ENCODE peak calls at places on chromosomes 7 and 10, in five cellular contexts. H is SK-N-SH, O is GM12878, A is K562, Y is HepG2. Z is an unnamed sample.

GRCh38 chr10:108392286-108392685 is 1227.8 kb upstream of the SORCS1 start:
- DNase-seq in H (no peak), Y (no peak), A (no peak), O (no peak), Z (no peak)

GRCh38 chr7:79050592-79050991 is 402.9 kb downstream of the MAGI2 start:
- DNase-seq in O (no peak), H (no peak), A (no peak), Y (no peak), Z (no peak)

GRCh38 chr10:132684164-132684891 is 101.6 kb downstream of the NKX6-2 start:
- DNase-seq in H (no peak), O (peak; percentile 30), Y (no peak), A (peak; percentile 23), Z (no peak)

GRCh38 chr7:138726288-138726687 is 25.1 kb upstream of the SVOPL start:
- DNase-seq in O (no peak), Y (no peak), A (peak; percentile 42), H (peak; percentile 39), Z (peak; percentile 43)

GRCh38 chr7:152313879-152314604 is 121.8 kb downstream of the KMT2C start:
- DNase-seq in Y (no peak), H (peak; percentile 55), A (peak; percentile 81), O (no peak), Z (peak; percentile 65)

GRCh38 chr7:25625316-25625715 is 397.0 kb upstream of the NPVF start:
- DNase-seq in O (no peak), Y (no peak), H (no peak), A (no peak), Z (no peak)

GRCh38 chr7:2943851-2944601 is 99.6 kb downstream of the CARD11 start:
- DNase-seq in A (no peak), H (no peak), O (no peak), Y (no peak), Z (no peak)

GRCh38 chr7:77729574-77730348 is 33.5 kb downstream of the RSBN1L start:
- DNase-seq in Y (no peak), O (no peak), H (no peak), A (no peak), Z (no peak)

GRCh38 chr10:1362589-1363465 is 306.6 kb downstream of the WDR37 start:
- DNase-seq in Y (no peak), H (no peak), A (no peak), O (no peak), Z (no peak)

GRCh38 chr7:14351167-14351566 is 361.7 kb upstream of the ETV1 start:
- DNase-seq in Y (no peak), A (no peak), O (no peak), H (no peak), Z (peak; percentile 16)

GRCh38 chr7:155858521-155859061 is 46.3 kb upstream of the SHH start:
- DNase-seq in A (no peak), O (no peak), Y (no peak), H (no peak), Z (no peak)

GRCh38 chr7:73721237-73721848 is 1.9 kb upstream of the STX1A start:
- DNase-seq in Y (no peak), A (no peak), O (no peak), H (peak; percentile 25), Z (no peak)

GRCh38 chr7:121278120-121279021 is 50.4 kb upstream of the WNT16 start:
- DNase-seq in H (no peak), O (peak; percentile 86), Y (no peak), A (peak; percentile 50), Z (no peak)

GRCh38 chr7:53383131-53383530 is 347.7 kb downstream of the POM121L12 start:
- DNase-seq in O (no peak), A (no peak), Y (no peak), H (no peak), Z (no peak)

GRCh38 chr7:25965405-25966123 is 186.4 kb upstream of the NFE2L3 start:
- DNase-seq in A (no peak), Y (no peak), H (no peak), O (no peak), Z (no peak)

GRCh38 chr10:60384708-60385398 is 4.8 kb downstream of the ANK3 start:
- DNase-seq in H (no peak), O (no peak), A (no peak), Y (no peak), Z (no peak)

GRCh38 chr10:43822509-43823236 is 174.0 kb upstream of the ZNF32 start:
- DNase-seq in A (no peak), Y (no peak), H (no peak), O (no peak), Z (no peak)

GRCh38 chr7:69889338-69890080 is 291.2 kb downstream of the AUTS2 start:
- DNase-seq in O (peak; percentile 60), Y (no peak), A (no peak), H (no peak), Z (no peak)

GRCh38 chr7:14833707-14834106 is 68.8 kb downstream of the DGKB start:
- DNase-seq in Y (no peak), A (no peak), O (no peak), H (no peak), Z (no peak)

GRCh38 chr7:2403014-2403717 is at the start of gene CHST12:
- DNase-seq in H (peak; percentile 100), A (peak; percentile 97), O (peak; percentile 65), Y (peak; percentile 82), Z (peak; percentile 100)

GRCh38 chr10:120562956-120563355 is 105.9 kb downstream of the PLPP4 start:
- DNase-seq in A (no peak), H (no peak), O (no peak), Y (no peak), Z (no peak)

GRCh38 chr10:20877554-20877953 is 19.6 kb downstream of the NEBL start:
- DNase-seq in A (peak; percentile 6), O (no peak), Y (no peak), H (no peak), Z (no peak)

GRCh38 chr10:13102002-13102794 is 2.2 kb downstream of the OPTN start:
- DNase-seq in O (no peak), A (no peak), Y (peak; percentile 51), H (no peak), Z (no peak)

GRCh38 chr10:13099144-13099665 is 758 bp upstream of the OPTN start:
- DNase-seq in A (peak; percentile 64), H (peak; percentile 74), Y (peak; percentile 38), O (no peak), Z (peak; percentile 53)

GRCh38 chr10:13103554-13103953 is 3.6 kb downstream of the OPTN start:
- DNase-seq in A (no peak), Y (no peak), O (no peak), H (no peak), Z (no peak)

GRCh38 chr10:13100349-13101294 is 659 bp downstream of the OPTN start:
- DNase-seq in A (no peak), Y (peak; percentile 15), O (no peak), H (no peak), Z (peak; percentile 25)

DNA sequence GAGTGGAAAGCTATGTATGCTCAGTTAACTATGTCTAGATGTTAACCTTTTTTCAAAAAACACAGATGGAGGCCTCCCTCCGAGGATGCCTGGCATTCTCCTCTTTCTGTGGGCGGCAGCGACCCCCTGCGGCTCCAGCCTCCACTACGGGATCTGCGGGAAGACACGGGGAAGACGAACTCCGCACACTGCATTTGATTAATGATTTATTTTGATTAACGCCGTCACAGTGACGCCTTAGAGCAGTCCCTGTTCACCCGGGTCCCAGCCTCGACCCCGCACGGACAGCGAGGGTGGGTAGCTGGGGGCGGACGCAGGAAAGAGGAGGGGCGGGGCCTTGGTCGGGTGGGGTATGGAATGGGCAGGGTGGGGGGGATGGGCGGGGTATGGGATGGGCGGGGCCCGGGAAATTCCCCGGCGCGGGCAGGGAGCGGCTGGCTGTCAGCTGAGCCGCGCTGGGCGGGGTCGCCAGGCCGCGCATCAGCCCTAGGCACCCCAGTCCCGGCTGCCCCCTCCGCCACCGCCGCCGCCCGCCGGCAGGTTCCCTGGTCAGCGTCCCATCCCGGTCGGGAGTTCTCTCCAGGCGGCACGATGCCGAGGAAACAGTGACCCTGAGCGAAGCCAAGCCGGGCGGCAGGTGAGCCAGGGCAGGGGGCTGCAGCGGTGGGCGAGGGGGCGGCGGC is at the start of gene OPTN:
- DNase-seq in O (peak; percentile 54), A (peak; percentile 78), Y (peak; percentile 72), H (peak; percentile 96), Z (peak; percentile 85)
- TF ChIP-seq FOXM1 in O (no peak), A (no peak), Y (no peak), H (no peak), Z (no peak)

GRCh38 chr10:11885437-11886137 is 62.4 kb downstream of the PROSER2 start:
- DNase-seq in H (no peak), A (no peak), O (no peak), Y (no peak), Z (no peak)

GRCh38 chr10:11886851-11887250 is 63.7 kb downstream of the PROSER2 start:
- DNase-seq in H (no peak), O (peak; percentile 43), Y (no peak), A (no peak), Z (no peak)

GRCh38 chr10:11886138-11886474 is 63.0 kb downstream of the PROSER2 start:
- DNase-seq in H (no peak), Y (no peak), O (no peak), A (no peak), Z (no peak)

GRCh38 chr10:11882646-11883375 is 59.7 kb downstream of the PROSER2 start:
- DNase-seq in Y (no peak), O (no peak), A (no peak), H (no peak), Z (no peak)

GRCh38 chr10:11884706-11885423 is 61.7 kb downstream of the PROSER2 start:
- DNase-seq in H (no peak), Y (no peak), O (no peak), A (no peak), Z (no peak)
- TF ChIP-seq FOXM1 in H (no peak), Y (no peak), O (no peak), A (no peak), Z (no peak)

GRCh38 chr7:12244129-12244528 is 33.0 kb downstream of the TMEM106B start:
- DNase-seq in H (peak; percentile 22), Y (peak; percentile 43), A (peak; percentile 57), O (no peak), Z (peak; percentile 40)
- TF ChIP-seq FOXM1 in H (no peak), Y (no peak), A (no peak), O (no peak), Z (no peak)

DNA sequence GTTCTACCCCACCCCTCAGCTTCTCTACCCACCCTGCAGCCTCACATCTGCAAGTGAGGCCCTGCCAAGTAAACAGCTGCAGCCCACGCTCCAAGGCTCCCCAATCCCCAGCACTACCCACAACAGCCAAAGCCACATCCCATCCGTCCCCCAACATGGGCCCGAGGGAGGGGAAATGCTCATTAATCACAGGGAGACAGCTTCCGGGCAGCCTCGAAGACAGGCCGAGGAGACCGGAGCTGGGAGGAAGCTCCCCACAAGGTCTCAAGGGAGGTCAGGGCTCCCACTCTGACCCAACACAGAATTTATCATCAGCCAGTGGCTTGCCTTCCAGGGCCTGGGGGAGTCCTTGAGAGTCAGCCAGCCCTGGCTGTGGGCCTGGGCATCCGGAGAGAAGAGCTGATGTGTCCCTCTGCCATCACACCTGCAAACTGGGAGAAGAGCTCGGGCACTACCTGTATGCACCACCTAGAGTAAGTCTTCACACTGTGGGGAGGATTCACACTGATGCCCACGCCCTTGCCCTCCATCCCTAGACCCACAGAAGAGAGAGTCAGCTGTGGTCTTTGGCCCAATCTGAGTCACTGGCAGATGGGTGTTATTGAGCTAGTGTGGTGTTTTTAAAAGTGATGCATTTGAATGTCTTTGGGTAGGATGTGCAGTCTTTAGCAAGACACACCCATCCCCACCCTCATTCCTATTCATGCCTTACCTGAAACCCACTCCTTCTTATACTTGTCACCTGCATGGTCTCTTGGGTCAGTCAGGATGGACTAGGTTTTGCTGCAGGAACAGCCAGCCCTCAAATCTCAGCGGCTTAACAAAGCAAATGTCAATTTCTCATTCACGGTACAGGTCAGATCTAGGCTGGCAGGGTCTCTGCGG is 115.4 kb upstream of the ZMIZ1 start:
- DNase-seq in H (no peak), O (peak; percentile 25), A (peak; percentile 63), Y (no peak), Z (no peak)
- TF ChIP-seq FOXM1 in H (no peak), O (no peak), A (no peak), Y (no peak), Z (no peak)

GRCh38 chr7:95324396-95324795 is at the start of gene PON1:
- DNase-seq in H (peak; percentile 35), O (no peak), A (peak; percentile 4), Y (no peak), Z (no peak)
- TF ChIP-seq FOXM1 in H (no peak), O (no peak), A (no peak), Y (no peak), Z (no peak)